ENCODE peak calls at places on chromosomes 16 and 17, in seven cellular contexts. C is DMS 273 treated with DMSO at 0.1 percent for 48 hours; X is activated T-cell treated with anti-CD3 and anti-CD28 coated beads, Interleukin-2, amount 50 U/mL, for 72 hours; O is stimulated activated CD4-positive, alpha-beta T cell treated with anti-CD3 and anti-CD28 coated beads, TNF-alpha, amount 100 ng/mL, for 48 hours; W is ovary; Y is effector CD8-positive, alpha-beta T cell; I is HS-5. G is an unnamed sample.

GRCh38 chr16:4450921-4451619 is 23.4 kb downstream of the NMRAL1 start:
- DNase-seq in C (no peak), I (no peak), Y (no peak), O (no peak), W (no peak), X (no peak), G (no peak)

GRCh38 chr16:11491524-11491923 is 95.2 kb downstream of the LITAF start:
- DNase-seq in W (no peak), O (no peak), I (no peak), X (no peak), C (no peak), Y (no peak), G (no peak)

GRCh38 chr17:17387461-17388362 is 84.5 kb downstream of the NT5M start:
- DNase-seq in I (no peak), X (no peak), O (no peak), W (no peak), C (no peak), Y (no peak), G (no peak)

GRCh38 chr16:3497771-3498170 is 2.5 kb upstream of the C16orf90 start:
- DNase-seq in Y (no peak), W (no peak), X (no peak), C (no peak), O (no peak), I (no peak), G (no peak)

GRCh38 chr17:8375738-8376259 is 705 bp downstream of the KRABD2 start:
- DNase-seq in O (no peak), I (no peak), W (no peak), Y (no peak), X (no peak), C (no peak), G (no peak)

GRCh38 chr17:27975146-27976011 is 67.1 kb upstream of the NLK start:
- DNase-seq in Y (no peak), X (no peak), I (no peak), W (no peak), O (no peak), C (peak), G (no peak)

GRCh38 chr17:8935194-8935593 is 30.3 kb downstream of the PIK3R5 start:
- DNase-seq in X (peak), O (peak), I (peak), C (no peak), W (no peak), Y (no peak), G (no peak)

GRCh38 chr17:42189651-42189965 is 4.4 kb upstream of the HCRT start:
- DNase-seq in O (no peak), I (no peak), W (no peak), X (no peak), C (no peak), Y (no peak), G (no peak)

GRCh38 chr16:90043526-90043925 is 24.3 kb upstream of the DBNDD1 start:
- DNase-seq in I (no peak), Y (no peak), C (no peak), X (no peak), W (no peak), O (no peak), G (no peak)

GRCh38 chr17:38719943-38720641 is 10.0 kb upstream of the CISD3 start:
- DNase-seq in X (no peak), Y (no peak), I (no peak), C (no peak), O (no peak), W (no peak), G (no peak)

GRCh38 chr16:49556252-49557069 is 182.9 kb downstream of the C16orf78 start:
- DNase-seq in Y (no peak), O (no peak), X (no peak), I (no peak), W (no peak), C (peak), G (no peak)

GRCh38 chr17:66459811-66460270 is 157.4 kb downstream of the PRKCA start:
- DNase-seq in Y (no peak), X (peak), C (no peak), O (no peak), I (peak), W (peak), G (no peak)

GRCh38 chr16:46748775-46749705 is 896 bp upstream of the MYLK3 start:
- DNase-seq in O (no peak), X (no peak), Y (no peak), W (no peak), C (no peak), I (no peak), G (no peak)

GRCh38 chr16:12498077-12498476 is 305.6 kb downstream of the CPPED1 start:
- DNase-seq in X (no peak), Y (no peak), W (no peak), O (no peak), C (no peak), I (no peak), G (no peak)

GRCh38 chr17:75352079-75352569 is 53.4 kb downstream of the GRB2 start:
- DNase-seq in C (no peak), X (no peak), O (no peak), W (no peak), I (no peak), Y (no peak), G (no peak)

GRCh38 chr17:29930399-29931010 is 477 bp upstream of the SSH2 start:
- DNase-seq in C (no peak), Y (no peak), W (no peak), I (no peak), O (no peak), X (no peak), G (no peak)

GRCh38 chr16:81326971-81327370 is 12.2 kb downstream of the GAN start:
- DNase-seq in O (no peak), I (no peak), Y (no peak), W (no peak), C (no peak), X (no peak), G (no peak)

GRCh38 chr17:39753514-39754160 is 15.9 kb downstream of the GRB7 start:
- DNase-seq in I (no peak), W (no peak), Y (peak), C (no peak), O (no peak), X (peak), G (no peak)

GRCh38 chr17:57080708-57081107 is 4.3 kb upstream of the AKAP1 start:
- DNase-seq in W (no peak), O (no peak), C (no peak), Y (no peak), X (no peak), I (no peak), G (no peak)

GRCh38 chr17:28862497-28862896 is 7.7 kb downstream of the ERAL1 start:
- DNase-seq in C (no peak), X (no peak), O (no peak), Y (no peak), W (no peak), I (no peak), G (no peak)

GRCh38 chr17:846901-847777 is 65.0 kb downstream of the MRM3 start:
- DNase-seq in W (no peak), X (no peak), C (no peak), Y (no peak), I (no peak), O (no peak), G (no peak)

GRCh38 chr16:10266809-10267208 is 84.6 kb upstream of the GRIN2A start:
- DNase-seq in O (peak), I (no peak), W (no peak), Y (no peak), C (no peak), X (peak), G (no peak)

GRCh38 chr16:69399361-69399760 is 13.6 kb upstream of the TERF2 start:
- DNase-seq in W (no peak), Y (no peak), C (no peak), O (no peak), X (peak), I (no peak), G (no peak)

GRCh38 chr17:18006495-18007239 is 32.3 kb downstream of the ATPAF2 start:
- DNase-seq in C (no peak), Y (no peak), O (no peak), I (no peak), W (no peak), X (no peak), G (no peak)

GRCh38 chr16:89312598-89313299 is 95.2 kb downstream of the ZNF778 start:
- DNase-seq in I (no peak), C (no peak), X (no peak), W (no peak), O (no peak), Y (no peak), G (no peak)

GRCh38 chr16:56994311-56994710 is 5.0 kb downstream of the NLRC5 start:
- DNase-seq in I (no peak), W (no peak), C (no peak), X (no peak), O (no peak), Y (no peak), G (no peak)

GRCh38 chr17:17186051-17186450 is 20.1 kb downstream of the PLD6 start:
- DNase-seq in O (peak), I (no peak), C (no peak), W (no peak), X (peak), Y (no peak), G (no peak)

GRCh38 chr17:68603663-68604062 is 2.5 kb upstream of the FAM20A start:
- DNase-seq in C (no peak), I (no peak), Y (no peak), W (no peak), X (no peak), O (no peak), G (no peak)

GRCh38 chr16:50273888-50274770 is 7.8 kb downstream of the ADCY7 start:
- DNase-seq in X (peak), I (no peak), O (no peak), Y (peak), W (peak), C (no peak), G (no peak)

GRCh38 chr17:63356275-63356905 is 89.7 kb downstream of the CYB561 start:
- DNase-seq in Y (no peak), C (no peak), I (peak), X (no peak), O (no peak), W (no peak), G (no peak)

GRCh38 chr16:2009302-2009711 is 314 bp downstream of the ZNF598 start:
- DNase-seq in I (no peak), C (no peak), Y (no peak), O (no peak), X (peak), W (no peak), G (no peak)

GRCh38 chr17:17034496-17035066 is 7.7 kb upstream of the MPRIP start:
- DNase-seq in C (no peak), I (no peak), W (no peak), X (no peak), Y (no peak), O (no peak), G (no peak)

G was measured in ascending aorta.